ENCODE peak calls at places on chromosomes 16 and 17, in five cellular contexts. One of them, this sample, is unnamed.

GRCh38 chr17:79872762-79873161 is 33.5 kb upstream of the CBX4 start:
- DNase-seq in T-helper 2 cell treated with Interferon-gamma antibody and Interleukin-4, amounts not matched to agents 5 μg/mL and 100 μg/mL, for 36 hours: no peak
- DNase-seq in epithelial cell of esophagus: no peak
- DNase-seq in naive thymus-derived CD8-positive, alpha-beta T cell: no peak
- DNase-seq in retina: no peak
- DNase-seq in this sample: no peak

GRCh38 chr17:17809527-17810373 is 27.0 kb downstream of the SREBF1 start:
- DNase-seq in T-helper 2 cell treated with Interferon-gamma antibody and Interleukin-4, amounts not matched to agents 5 μg/mL and 100 μg/mL, for 36 hours: no peak
- DNase-seq in epithelial cell of esophagus: peak; percentile 57
- DNase-seq in naive thymus-derived CD8-positive, alpha-beta T cell: no peak
- DNase-seq in retina: peak; percentile 93
- DNase-seq in this sample: no peak

GRCh38 chr17:21678451-21679081 is 13.8 kb upstream of the KCNJ18 start:
- DNase-seq in T-helper 2 cell treated with Interferon-gamma antibody and Interleukin-4, amounts not matched to agents 5 μg/mL and 100 μg/mL, for 36 hours: no peak
- DNase-seq in epithelial cell of esophagus: no peak
- DNase-seq in naive thymus-derived CD8-positive, alpha-beta T cell: no peak
- DNase-seq in retina: peak; percentile 41
- DNase-seq in this sample: no peak

GRCh38 chr16:49369638-49370219 is 3.9 kb upstream of the C16orf78 start:
- DNase-seq in T-helper 2 cell treated with Interferon-gamma antibody and Interleukin-4, amounts not matched to agents 5 μg/mL and 100 μg/mL, for 36 hours: no peak
- DNase-seq in epithelial cell of esophagus: no peak
- DNase-seq in naive thymus-derived CD8-positive, alpha-beta T cell: no peak
- DNase-seq in retina: no peak
- DNase-seq in this sample: no peak

GRCh38 chr17:18251204-18251603 is 7.3 kb downstream of the FLII start:
- DNase-seq in T-helper 2 cell treated with Interferon-gamma antibody and Interleukin-4, amounts not matched to agents 5 μg/mL and 100 μg/mL, for 36 hours: no peak
- DNase-seq in epithelial cell of esophagus: no peak
- DNase-seq in naive thymus-derived CD8-positive, alpha-beta T cell: no peak
- DNase-seq in retina: no peak
- DNase-seq in this sample: no peak

GRCh38 chr17:36610472-36610871 is 9.1 kb downstream of the MRM1 start:
- DNase-seq in T-helper 2 cell treated with Interferon-gamma antibody and Interleukin-4, amounts not matched to agents 5 μg/mL and 100 μg/mL, for 36 hours: no peak
- DNase-seq in epithelial cell of esophagus: peak; percentile 30
- DNase-seq in naive thymus-derived CD8-positive, alpha-beta T cell: no peak
- DNase-seq in retina: no peak
- DNase-seq in this sample: no peak

GRCh38 chr16:82784567-82784956 is 157.8 kb downstream of the CDH13 start:
- DNase-seq in T-helper 2 cell treated with Interferon-gamma antibody and Interleukin-4, amounts not matched to agents 5 μg/mL and 100 μg/mL, for 36 hours: no peak
- DNase-seq in epithelial cell of esophagus: no peak
- DNase-seq in naive thymus-derived CD8-positive, alpha-beta T cell: no peak
- DNase-seq in retina: peak; percentile 21
- DNase-seq in this sample: no peak

GRCh38 chr17:30002088-30002487 is 60.7 kb downstream of the EFCAB5 start:
- DNase-seq in T-helper 2 cell treated with Interferon-gamma antibody and Interleukin-4, amounts not matched to agents 5 μg/mL and 100 μg/mL, for 36 hours: no peak
- DNase-seq in epithelial cell of esophagus: no peak
- DNase-seq in naive thymus-derived CD8-positive, alpha-beta T cell: no peak
- DNase-seq in retina: no peak
- DNase-seq in this sample: no peak

GRCh38 chr17:81867123-81867951 is 3.8 kb downstream of the ARHGDIA start:
- DNase-seq in T-helper 2 cell treated with Interferon-gamma antibody and Interleukin-4, amounts not matched to agents 5 μg/mL and 100 μg/mL, for 36 hours: no peak
- DNase-seq in epithelial cell of esophagus: peak; percentile 62
- DNase-seq in naive thymus-derived CD8-positive, alpha-beta T cell: peak; percentile 31
- DNase-seq in retina: no peak
- DNase-seq in this sample: no peak

GRCh38 chr17:78434455-78435329 is 56.2 kb downstream of the PGS1 start:
- DNase-seq in T-helper 2 cell treated with Interferon-gamma antibody and Interleukin-4, amounts not matched to agents 5 μg/mL and 100 μg/mL, for 36 hours: no peak
- DNase-seq in epithelial cell of esophagus: no peak
- DNase-seq in naive thymus-derived CD8-positive, alpha-beta T cell: no peak
- DNase-seq in retina: no peak
- DNase-seq in this sample: no peak

GRCh38 chr16:4767872-4768548 is 1.0 kb upstream of the ZNF500 start:
- DNase-seq in T-helper 2 cell treated with Interferon-gamma antibody and Interleukin-4, amounts not matched to agents 5 μg/mL and 100 μg/mL, for 36 hours: no peak
- DNase-seq in epithelial cell of esophagus: peak; percentile 79
- DNase-seq in naive thymus-derived CD8-positive, alpha-beta T cell: no peak
- DNase-seq in retina: peak; percentile 24
- DNase-seq in this sample: no peak

GRCh38 chr16:67137605-67138004 is 13.2 kb downstream of the B3GNT9 start:
- DNase-seq in T-helper 2 cell treated with Interferon-gamma antibody and Interleukin-4, amounts not matched to agents 5 μg/mL and 100 μg/mL, for 36 hours: no peak
- DNase-seq in epithelial cell of esophagus: no peak
- DNase-seq in naive thymus-derived CD8-positive, alpha-beta T cell: no peak
- DNase-seq in retina: no peak
- DNase-seq in this sample: no peak

GRCh38 chr17:76262732-76263344 is 2.3 kb upstream of the UBALD2 start:
- DNase-seq in T-helper 2 cell treated with Interferon-gamma antibody and Interleukin-4, amounts not matched to agents 5 μg/mL and 100 μg/mL, for 36 hours: no peak
- DNase-seq in epithelial cell of esophagus: peak; percentile 71
- DNase-seq in naive thymus-derived CD8-positive, alpha-beta T cell: peak; percentile 28
- DNase-seq in retina: no peak
- DNase-seq in this sample: peak; percentile 48